ENCODE peak calls at places on chromosomes 12 and 14, in seven cellular contexts. One of them, this sample, is unnamed.

GRCh38 chr12:74626397-74626796 is 88.8 kb downstream of the ATXN7L3B start:
- DNase-seq in SJSA1: no peak
- DNase-seq in CD8-positive, alpha-beta T cell: no peak
- DNase-seq in GM23248: no peak
- DNase-seq in stomach: no peak
- DNase-seq in left ventricle myocardium inferior: no peak
- DNase-seq in substantia nigra: no peak
- DNase-seq in this sample: no peak

GRCh38 chr12:99232324-99232723 is 415.2 kb upstream of the GARIN6 start:
- DNase-seq in GM23248: no peak
- DNase-seq in CD8-positive, alpha-beta T cell: no peak
- DNase-seq in substantia nigra: no peak
- DNase-seq in left ventricle myocardium inferior: no peak
- DNase-seq in SJSA1: no peak
- DNase-seq in stomach: no peak
- DNase-seq in this sample: no peak

GRCh38 chr12:52285172-52285745 is 6.1 kb downstream of the KRT81 start:
- DNase-seq in GM23248: peak
- DNase-seq in SJSA1: no peak
- DNase-seq in stomach: no peak
- DNase-seq in CD8-positive, alpha-beta T cell: no peak
- DNase-seq in left ventricle myocardium inferior: no peak
- DNase-seq in substantia nigra: no peak
- DNase-seq in this sample: no peak

GRCh38 chr14:101087614-101088394 is 184.3 kb upstream of the RTL1 start:
- DNase-seq in GM23248: no peak
- DNase-seq in left ventricle myocardium inferior: no peak
- DNase-seq in stomach: peak
- DNase-seq in SJSA1: no peak
- DNase-seq in substantia nigra: no peak
- DNase-seq in CD8-positive, alpha-beta T cell: no peak
- DNase-seq in this sample: no peak

GRCh38 chr12:4566474-4566873 is 4.5 kb downstream of the DYRK4 start:
- DNase-seq in left ventricle myocardium inferior: no peak
- DNase-seq in SJSA1: no peak
- DNase-seq in CD8-positive, alpha-beta T cell: no peak
- DNase-seq in GM23248: no peak
- DNase-seq in substantia nigra: no peak
- DNase-seq in stomach: no peak
- DNase-seq in this sample: no peak

GRCh38 chr12:130799051-130799450 is 40.0 kb downstream of the STX2 start:
- DNase-seq in substantia nigra: no peak
- DNase-seq in left ventricle myocardium inferior: no peak
- DNase-seq in CD8-positive, alpha-beta T cell: no peak
- DNase-seq in GM23248: no peak
- DNase-seq in SJSA1: no peak
- DNase-seq in stomach: no peak
- DNase-seq in this sample: no peak

GRCh38 chr12:95358111-95359083 is 115.6 kb upstream of the METAP2 start:
- DNase-seq in GM23248: no peak
- DNase-seq in SJSA1: no peak
- DNase-seq in substantia nigra: no peak
- DNase-seq in stomach: no peak
- DNase-seq in CD8-positive, alpha-beta T cell: no peak
- DNase-seq in left ventricle myocardium inferior: no peak
- DNase-seq in this sample: no peak

GRCh38 chr12:130066742-130067141 is 95.5 kb upstream of the FZD10 start:
- DNase-seq in SJSA1: no peak
- DNase-seq in stomach: no peak
- DNase-seq in CD8-positive, alpha-beta T cell: no peak
- DNase-seq in GM23248: no peak
- DNase-seq in left ventricle myocardium inferior: no peak
- DNase-seq in substantia nigra: no peak
- DNase-seq in this sample: no peak

GRCh38 chr12:109730306-109731145 is 16.9 kb downstream of the FAM222A start:
- DNase-seq in GM23248: no peak
- DNase-seq in SJSA1: no peak
- DNase-seq in substantia nigra: no peak
- DNase-seq in CD8-positive, alpha-beta T cell: no peak
- DNase-seq in left ventricle myocardium inferior: peak
- DNase-seq in stomach: peak
- DNase-seq in this sample: no peak

GRCh38 chr14:59482471-59483331 is 1.5 kb downstream of the L3HYPDH start:
- DNase-seq in stomach: no peak
- DNase-seq in CD8-positive, alpha-beta T cell: no peak
- DNase-seq in GM23248: peak
- DNase-seq in left ventricle myocardium inferior: no peak
- DNase-seq in substantia nigra: no peak
- DNase-seq in SJSA1: peak
- DNase-seq in this sample: peak

GRCh38 chr12:118922405-118922804 is 58.9 kb upstream of the SRRM4 start:
- DNase-seq in GM23248: no peak
- DNase-seq in substantia nigra: no peak
- DNase-seq in left ventricle myocardium inferior: no peak
- DNase-seq in SJSA1: no peak
- DNase-seq in CD8-positive, alpha-beta T cell: no peak
- DNase-seq in stomach: no peak
- DNase-seq in this sample: no peak

GRCh38 chr12:89208661-89209096 is 143.6 kb downstream of the DUSP6 start:
- DNase-seq in GM23248: peak
- DNase-seq in substantia nigra: no peak
- DNase-seq in stomach: no peak
- DNase-seq in left ventricle myocardium inferior: no peak
- DNase-seq in CD8-positive, alpha-beta T cell: no peak
- DNase-seq in SJSA1: no peak
- DNase-seq in this sample: no peak

GRCh38 chr12:53427905-53428594 is 4.4 kb downstream of the AMHR2 start:
- DNase-seq in substantia nigra: no peak
- DNase-seq in SJSA1: peak
- DNase-seq in GM23248: peak
- DNase-seq in left ventricle myocardium inferior: no peak
- DNase-seq in CD8-positive, alpha-beta T cell: no peak
- DNase-seq in stomach: no peak
- DNase-seq in this sample: peak

GRCh38 chr14:48398675-48399282 is 723.4 kb upstream of the MDGA2 start:
- DNase-seq in stomach: no peak
- DNase-seq in substantia nigra: no peak
- DNase-seq in left ventricle myocardium inferior: no peak
- DNase-seq in GM23248: peak
- DNase-seq in SJSA1: no peak
- DNase-seq in CD8-positive, alpha-beta T cell: no peak
- DNase-seq in this sample: no peak

GRCh38 chr14:57748279-57748678 is 117.6 kb downstream of the SLC35F4 start:
- DNase-seq in CD8-positive, alpha-beta T cell: no peak
- DNase-seq in SJSA1: no peak
- DNase-seq in GM23248: peak
- DNase-seq in stomach: no peak
- DNase-seq in substantia nigra: no peak
- DNase-seq in left ventricle myocardium inferior: no peak
- DNase-seq in this sample: no peak

GRCh38 chr14:95725685-95726336 is 11.9 kb upstream of the TCL1A start:
- DNase-seq in left ventricle myocardium inferior: no peak
- DNase-seq in SJSA1: no peak
- DNase-seq in stomach: no peak
- DNase-seq in GM23248: no peak
- DNase-seq in CD8-positive, alpha-beta T cell: no peak
- DNase-seq in substantia nigra: no peak
- DNase-seq in this sample: no peak

GRCh38 chr14:54582334-54582733 is 15.4 kb downstream of the SAMD4A start:
- DNase-seq in substantia nigra: no peak
- DNase-seq in stomach: no peak
- DNase-seq in SJSA1: no peak
- DNase-seq in left ventricle myocardium inferior: no peak
- DNase-seq in CD8-positive, alpha-beta T cell: no peak
- DNase-seq in GM23248: no peak
- DNase-seq in this sample: no peak

GRCh38 chr14:95163666-95164065 is 6.3 kb upstream of the DICER1 start:
- DNase-seq in substantia nigra: no peak
- DNase-seq in GM23248: no peak
- DNase-seq in stomach: no peak
- DNase-seq in SJSA1: no peak
- DNase-seq in left ventricle myocardium inferior: no peak
- DNase-seq in CD8-positive, alpha-beta T cell: no peak
- DNase-seq in this sample: no peak

GRCh38 chr14:60760648-60761364 is 26.2 kb downstream of the MNAT1 start:
- DNase-seq in GM23248: no peak
- DNase-seq in substantia nigra: no peak
- DNase-seq in stomach: no peak
- DNase-seq in SJSA1: no peak
- DNase-seq in CD8-positive, alpha-beta T cell: no peak
- DNase-seq in left ventricle myocardium inferior: no peak
- DNase-seq in this sample: no peak

GRCh38 chr14:74879427-74880180 is 2.1 kb upstream of the DLST start:
- DNase-seq in stomach: no peak
- DNase-seq in GM23248: no peak
- DNase-seq in substantia nigra: no peak
- DNase-seq in CD8-positive, alpha-beta T cell: no peak
- DNase-seq in SJSA1: no peak
- DNase-seq in left ventricle myocardium inferior: no peak
- DNase-seq in this sample: no peak

GRCh38 chr12:47219243-47219642 is 139.5 kb upstream of the AMIGO2 start:
- DNase-seq in GM23248: peak
- DNase-seq in stomach: no peak
- DNase-seq in substantia nigra: no peak
- DNase-seq in CD8-positive, alpha-beta T cell: no peak
- DNase-seq in SJSA1: no peak
- DNase-seq in left ventricle myocardium inferior: no peak
- DNase-seq in this sample: no peak

GRCh38 chr12:38744056-38744455 is 161.3 kb downstream of the CPNE8 start:
- DNase-seq in GM23248: peak
- DNase-seq in CD8-positive, alpha-beta T cell: no peak
- DNase-seq in left ventricle myocardium inferior: no peak
- DNase-seq in stomach: no peak
- DNase-seq in SJSA1: no peak
- DNase-seq in substantia nigra: no peak
- DNase-seq in this sample: no peak

GRCh38 chr12:91264178-91264577 is 81.6 kb upstream of the DCN start:
- DNase-seq in substantia nigra: no peak
- DNase-seq in CD8-positive, alpha-beta T cell: no peak
- DNase-seq in stomach: no peak
- DNase-seq in GM23248: no peak
- DNase-seq in SJSA1: no peak
- DNase-seq in left ventricle myocardium inferior: no peak
- DNase-seq in this sample: no peak

GRCh38 chr12:27554003-27554402 is 30.0 kb downstream of the PPFIBP1 start:
- DNase-seq in left ventricle myocardium inferior: no peak
- DNase-seq in GM23248: no peak
- DNase-seq in stomach: no peak
- DNase-seq in substantia nigra: no peak
- DNase-seq in SJSA1: no peak
- DNase-seq in CD8-positive, alpha-beta T cell: no peak
- DNase-seq in this sample: no peak
- H3K27ac ChIP-seq in left ventricle myocardium inferior: peak
- H3K27ac ChIP-seq in GM23248: peak
- H3K27ac ChIP-seq in stomach: peak
- H3K27ac ChIP-seq in substantia nigra: peak
- H3K27ac ChIP-seq in SJSA1: no peak
- H3K27ac ChIP-seq in CD8-positive, alpha-beta T cell: no peak
- H3K27ac ChIP-seq in this sample: no peak

GRCh38 chr14:20332946-20333782 is at the start of gene CCNB1IP1:
- DNase-seq in stomach: peak
- DNase-seq in CD8-positive, alpha-beta T cell: peak
- DNase-seq in left ventricle myocardium inferior: peak
- DNase-seq in substantia nigra: no peak
- DNase-seq in GM23248: peak
- DNase-seq in SJSA1: peak
- DNase-seq in this sample: peak

GRCh38 chr14:20332386-20332945 is 613 bp downstream of the CCNB1IP1 start:
- DNase-seq in CD8-positive, alpha-beta T cell: no peak
- DNase-seq in stomach: no peak
- DNase-seq in GM23248: peak
- DNase-seq in substantia nigra: no peak
- DNase-seq in left ventricle myocardium inferior: no peak
- DNase-seq in SJSA1: no peak
- DNase-seq in this sample: no peak

GRCh38 chr14:20328705-20329104 is 4.4 kb downstream of the CCNB1IP1 start:
- DNase-seq in GM23248: no peak
- DNase-seq in SJSA1: no peak
- DNase-seq in left ventricle myocardium inferior: no peak
- DNase-seq in substantia nigra: no peak
- DNase-seq in CD8-positive, alpha-beta T cell: no peak
- DNase-seq in stomach: no peak
- DNase-seq in this sample: no peak

GRCh38 chr14:20329355-20329754 is 3.7 kb downstream of the CCNB1IP1 start:
- DNase-seq in stomach: no peak
- DNase-seq in GM23248: no peak
- DNase-seq in substantia nigra: no peak
- DNase-seq in left ventricle myocardium inferior: no peak
- DNase-seq in SJSA1: no peak
- DNase-seq in CD8-positive, alpha-beta T cell: no peak
- DNase-seq in this sample: no peak

DNA sequence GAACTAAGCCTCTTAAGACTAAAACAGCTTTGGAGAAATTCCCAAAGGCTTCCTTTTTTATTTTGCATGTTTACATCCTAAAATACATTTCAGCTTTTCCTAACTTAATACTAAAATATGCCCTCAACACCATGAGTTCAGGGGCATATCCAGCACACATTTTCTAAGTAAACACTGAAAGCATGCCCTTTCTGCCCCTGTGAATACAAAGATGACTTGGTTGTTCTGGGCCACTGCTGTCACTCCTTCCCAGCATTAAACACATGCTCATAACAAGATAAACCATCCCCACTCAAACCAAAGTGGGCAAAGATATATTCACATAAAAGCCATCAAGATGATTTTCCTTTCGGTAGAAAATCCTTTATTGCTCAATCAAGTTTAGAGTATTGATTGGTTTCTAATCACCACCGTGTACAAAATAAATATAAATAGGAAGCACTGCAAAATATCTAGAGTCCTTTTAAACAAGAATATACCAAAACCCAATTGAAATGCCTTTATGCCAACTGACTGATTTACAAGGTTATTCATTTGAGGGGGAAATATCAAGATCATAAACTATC is 1.9 kb downstream of the CCNB1IP1 start:
- DNase-seq in GM23248: no peak
- DNase-seq in substantia nigra: no peak
- DNase-seq in SJSA1: no peak
- DNase-seq in stomach: no peak
- DNase-seq in left ventricle myocardium inferior: no peak
- DNase-seq in CD8-positive, alpha-beta T cell: no peak
- DNase-seq in this sample: no peak
- H3K27ac ChIP-seq in GM23248: no peak
- H3K27ac ChIP-seq in substantia nigra: no peak
- H3K27ac ChIP-seq in SJSA1: no peak
- H3K27ac ChIP-seq in stomach: no peak
- H3K27ac ChIP-seq in left ventricle myocardium inferior: peak
- H3K27ac ChIP-seq in CD8-positive, alpha-beta T cell: no peak
- H3K27ac ChIP-seq in this sample: no peak

GRCh38 chr12:104011265-104011664 is 38.7 kb downstream of the GLT8D2 start:
- DNase-seq in GM23248: peak
- DNase-seq in left ventricle myocardium inferior: no peak
- DNase-seq in substantia nigra: no peak
- DNase-seq in stomach: no peak
- DNase-seq in SJSA1: peak
- DNase-seq in CD8-positive, alpha-beta T cell: no peak
- DNase-seq in this sample: peak
- H3K27ac ChIP-seq in GM23248: peak
- H3K27ac ChIP-seq in left ventricle myocardium inferior: peak
- H3K27ac ChIP-seq in substantia nigra: no peak
- H3K27ac ChIP-seq in stomach: no peak
- H3K27ac ChIP-seq in SJSA1: peak
- H3K27ac ChIP-seq in CD8-positive, alpha-beta T cell: no peak
- H3K27ac ChIP-seq in this sample: peak

GRCh38 chr14:83255015-83255726 is 1721.5 kb upstream of the SEL1L start:
- DNase-seq in substantia nigra: no peak
- DNase-seq in SJSA1: no peak
- DNase-seq in stomach: no peak
- DNase-seq in CD8-positive, alpha-beta T cell: no peak
- DNase-seq in left ventricle myocardium inferior: no peak
- DNase-seq in GM23248: no peak
- DNase-seq in this sample: no peak
- H3K27ac ChIP-seq in substantia nigra: no peak
- H3K27ac ChIP-seq in SJSA1: no peak
- H3K27ac ChIP-seq in stomach: no peak
- H3K27ac ChIP-seq in CD8-positive, alpha-beta T cell: no peak
- H3K27ac ChIP-seq in left ventricle myocardium inferior: no peak
- H3K27ac ChIP-seq in GM23248: no peak
- H3K27ac ChIP-seq in this sample: no peak

This sample was measured in AG04450.